ENCODE peak calls at places on chromosomes 5 and 9, in six cellular contexts. F, X, H, D, N and S are unnamed samples.

GRCh38 chr5:35319231-35320002 is 89.1 kb upstream of the PRLR start:
- DNase-seq in F (peak; percentile 87), X (no peak), H (peak; percentile 12), D (no peak), N (peak; percentile 41), S (no peak)

GRCh38 chr9:5764130-5764868 is 68.6 kb downstream of the ERMP1 start:
- DNase-seq in F (no peak), X (no peak), H (no peak), D (no peak), N (no peak), S (no peak)

GRCh38 chr5:163724305-163724704 is 218.9 kb downstream of the MAT2B start:
- DNase-seq in F (no peak), X (no peak), H (no peak), D (no peak), N (no peak), S (no peak)

GRCh38 chr5:101663543-101663942 is 632.5 kb downstream of the SLCO4C1 start:
- DNase-seq in F (no peak), X (no peak), H (no peak), D (no peak), N (peak; percentile 15), S (no peak)

GRCh38 chr5:14206028-14206725 is 63.0 kb downstream of the TRIO start:
- DNase-seq in F (no peak), X (no peak), H (peak; percentile 38), D (no peak), N (no peak), S (no peak)

GRCh38 chr5:111076076-111076475 is 4.6 kb downstream of the TSLP start:
- DNase-seq in F (no peak), X (no peak), H (no peak), D (no peak), N (no peak), S (no peak)

GRCh38 chr9:121700165-121700830 is 48.9 kb downstream of the DAB2IP start:
- DNase-seq in F (peak; percentile 69), X (peak; percentile 88), H (peak; percentile 49), D (no peak), N (peak; percentile 99), S (no peak)

GRCh38 chr9:83472221-83472665 is 66.0 kb downstream of the FRMD3 start:
- DNase-seq in F (no peak), X (no peak), H (peak; percentile 61), D (no peak), N (peak; percentile 65), S (no peak)

GRCh38 chr5:137071941-137072340 is 427.2 kb downstream of the SPOCK1 start:
- DNase-seq in F (no peak), X (no peak), H (no peak), D (no peak), N (no peak), S (no peak)

GRCh38 chr5:139664273-139664693 is 16.1 kb downstream of the CXXC5 start:
- DNase-seq in F (peak; percentile 91), X (no peak), H (no peak), D (no peak), N (no peak), S (no peak)

GRCh38 chr9:34891386-34891785 is 66.7 kb upstream of the PHF24 start:
- DNase-seq in F (no peak), X (no peak), H (no peak), D (no peak), N (peak; percentile 32), S (no peak)

GRCh38 chr9:7656648-7657047 is 142.9 kb downstream of the DMAC1 start:
- DNase-seq in F (no peak), X (no peak), H (peak; percentile 38), D (no peak), N (peak; percentile 36), S (no peak)

GRCh38 chr9:92722386-92723298 is 42.0 kb downstream of the BICD2 start:
- DNase-seq in F (no peak), X (no peak), H (no peak), D (no peak), N (no peak), S (no peak)

GRCh38 chr9:16871358-16872151 is 1.1 kb upstream of the BNC2 start:
- DNase-seq in F (peak; percentile 84), X (peak; percentile 84), H (peak; percentile 89), D (no peak), N (peak; percentile 48), S (no peak)

GRCh38 chr5:115531380-115531779 is 13.2 kb downstream of the FEM1C start:
- DNase-seq in F (no peak), X (no peak), H (no peak), D (no peak), N (no peak), S (no peak)

GRCh38 chr5:170451764-170452365 is 52.0 kb upstream of the KCNIP1 start:
- DNase-seq in F (no peak), X (no peak), H (peak; percentile 6), D (no peak), N (peak; percentile 67), S (no peak)

DNA sequence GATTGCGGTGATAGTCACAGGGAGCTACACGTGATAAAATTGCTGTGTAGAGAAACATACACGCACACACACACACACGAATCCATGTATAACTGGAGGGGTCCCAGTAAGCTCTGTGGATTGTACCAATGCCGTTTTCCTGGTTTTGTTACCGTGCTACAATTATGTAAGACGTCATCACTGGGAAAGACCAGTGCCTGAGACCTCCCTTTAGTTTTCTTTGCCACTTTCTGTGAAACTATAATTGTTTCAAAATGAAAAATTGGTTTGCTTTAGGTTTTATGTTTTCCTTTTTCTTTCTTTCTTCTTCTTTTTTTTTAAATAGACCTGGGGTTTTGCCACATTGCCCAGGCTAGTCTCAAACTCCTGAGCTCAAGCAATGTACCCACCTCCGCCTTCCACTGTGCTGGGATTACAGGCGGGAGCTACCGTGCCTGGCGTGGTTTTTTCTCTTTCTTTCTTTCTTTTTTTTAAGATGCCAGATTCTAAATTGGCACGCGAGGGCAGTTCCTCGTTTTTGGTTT is 21.3 kb downstream of the OR2V2 start:
- DNase-seq in F (no peak), X (no peak), H (no peak), D (no peak), N (no peak), S (no peak)
- H3K4me3 ChIP-seq in F (no peak overlapping the region), X (peak overlapping the region; percentile 41), H (no peak overlapping the region), D (peak overlapping the region; percentile 7), N (no peak overlapping the region), S (no peak overlapping the region)

DNA sequence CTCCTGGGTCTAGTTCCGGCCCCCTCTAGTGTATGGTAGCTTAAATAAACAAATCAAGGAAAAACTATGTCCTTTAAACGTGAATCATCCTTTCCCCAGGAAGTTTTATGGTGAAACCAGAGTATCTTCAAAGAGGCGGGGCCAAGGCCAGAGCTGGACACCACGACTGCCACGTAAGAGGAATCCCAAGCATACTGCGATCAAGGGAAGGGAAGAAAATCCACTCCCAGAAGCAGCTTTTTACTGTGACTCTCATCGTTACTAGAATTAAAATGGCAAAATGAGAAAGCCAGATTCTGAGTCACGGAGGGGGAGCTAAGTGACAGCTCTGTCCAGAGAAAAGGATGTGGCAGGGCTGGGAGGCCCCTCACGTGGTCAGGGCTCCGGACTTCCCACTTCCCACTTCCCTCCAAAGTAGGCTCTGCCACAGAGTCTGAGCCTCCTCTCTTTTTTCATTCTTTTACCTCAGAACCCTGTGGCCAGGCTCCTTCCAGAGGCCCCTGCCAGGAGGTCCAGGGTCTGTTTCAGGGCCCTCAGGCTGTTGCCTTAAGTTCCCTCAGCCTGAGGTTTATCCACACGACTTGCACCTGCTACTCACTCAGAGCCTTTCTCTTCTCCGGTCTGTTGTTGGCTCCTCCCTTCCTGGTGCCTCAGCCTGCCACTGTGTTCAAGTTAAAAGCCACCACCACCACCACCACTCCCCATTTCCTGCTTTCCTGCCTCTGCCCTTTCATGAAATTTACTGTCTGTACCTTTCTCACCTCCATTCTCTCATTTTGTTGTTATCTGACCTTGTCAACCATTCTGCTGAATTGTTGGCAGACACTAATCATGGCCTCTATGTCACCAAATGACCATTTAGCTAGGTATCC is 1.4 kb upstream of the GLRX start:
- DNase-seq in F (peak; percentile 84), X (peak; percentile 33), H (peak; percentile 95), D (peak; percentile 85), N (peak; percentile 76), S (peak; percentile 79)
- H3K4me3 ChIP-seq in F (no peak overlapping the region), X (no peak overlapping the region), H (peak overlapping the region; percentile 6), D (peak overlapping the region; percentile 75), N (no peak overlapping the region), S (peak overlapping the region; percentile 93)

GRCh38 chr9:95315108-95315746 is 2.3 kb downstream of the FANCC start:
- DNase-seq in F (no peak), X (no peak), H (no peak), D (no peak), N (no peak), S (no peak)
- H3K4me3 ChIP-seq in F (no peak overlapping the region), X (no peak overlapping the region), H (no peak overlapping the region), D (no peak overlapping the region), N (no peak overlapping the region), S (no peak overlapping the region)

DNA sequence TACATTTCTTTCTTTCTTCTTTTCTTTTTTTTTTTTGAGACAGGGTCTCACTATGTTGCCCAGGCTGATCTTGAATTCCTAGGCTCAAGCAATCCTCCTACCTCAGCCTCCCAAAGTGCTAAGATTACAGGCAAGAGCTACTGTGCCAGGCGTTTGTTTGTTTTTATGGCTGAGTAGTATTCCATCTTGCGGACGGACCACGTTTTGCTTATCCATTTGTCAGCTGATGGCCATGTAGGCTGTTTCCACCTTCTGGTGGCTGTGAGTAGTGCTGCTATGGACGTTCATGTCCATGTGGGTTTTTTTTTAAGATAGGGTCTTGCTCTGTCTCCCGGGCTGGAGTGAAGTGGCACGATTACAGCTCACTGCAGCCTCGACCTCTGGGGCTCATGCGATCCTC is 2.5 kb downstream of the DOK3 start:
- DNase-seq in F (no peak), X (no peak), H (no peak), D (no peak), N (peak; percentile 29), S (no peak)
- H3K4me3 ChIP-seq in F (no peak overlapping the region), X (no peak overlapping the region), H (no peak overlapping the region), D (no peak overlapping the region), N (no peak overlapping the region), S (no peak overlapping the region)